ENCODE peak calls at places on chromosomes 7 and 10, in ten cellular contexts. D is CD8-positive, alpha-beta T cell; F is lower leg skin; G is cardiac muscle cell; E is epithelial cell of esophagus; V is MCF 10A; X is fibroblast of villous mesenchyme; Y is WTC11; K is heart right ventricle; S is left ventricle myocardium inferior. O is an unnamed sample.

GRCh38 chr10:110803830-110804338 is 67.8 kb upstream of the PDCD4 start:
- DNase-seq in D (peak), F (no peak), G (peak), E (peak), V (peak), X (peak), Y (peak), K (peak), S (no peak), O (peak)

GRCh38 chr7:44264221-44264956 is 61.0 kb downstream of the CAMK2B start:
- DNase-seq in D (no peak), F (no peak), G (no peak), E (peak), V (peak), X (no peak), Y (no peak), K (no peak), S (no peak), O (no peak)

GRCh38 chr7:99290980-99291607 is 18.5 kb downstream of the MYH16 start:
- DNase-seq in D (no peak), F (no peak), G (peak), E (no peak), V (no peak), X (peak), Y (no peak), K (no peak), S (no peak), O (no peak)

GRCh38 chr7:84331665-84332064 is 137.1 kb upstream of the SEMA3A start:
- DNase-seq in D (no peak), F (no peak), G (no peak), E (no peak), V (no peak), X (no peak), Y (no peak), K (no peak), S (no peak), O (no peak)

GRCh38 chr7:5661941-5662340 is 119.5 kb downstream of the RNF216 start:
- DNase-seq in D (peak), F (no peak), G (no peak), E (no peak), V (no peak), X (no peak), Y (no peak), K (no peak), S (no peak), O (peak)

GRCh38 chr7:149028346-149029109 is at the start of gene PDIA4:
- DNase-seq in D (peak), F (peak), G (peak), E (peak), V (peak), X (peak), Y (peak), K (peak), S (peak), O (peak)

GRCh38 chr10:35339946-35340345 is 3.6 kb downstream of the CCNY start:
- DNase-seq in D (no peak), F (no peak), G (no peak), E (peak), V (peak), X (no peak), Y (no peak), K (no peak), S (no peak), O (no peak)

GRCh38 chr10:8908013-8908412 is 853.5 kb downstream of the GATA3 start:
- DNase-seq in D (no peak), F (no peak), G (no peak), E (no peak), V (no peak), X (no peak), Y (peak), K (no peak), S (no peak), O (no peak)

GRCh38 chr10:114181971-114182370 is 2.8 kb downstream of the TDRD1 start:
- DNase-seq in D (no peak), F (no peak), G (no peak), E (no peak), V (no peak), X (no peak), Y (no peak), K (peak), S (peak), O (no peak)

GRCh38 chr10:69888882-69889584 is 87.3 kb downstream of the COL13A1 start:
- DNase-seq in D (no peak), F (no peak), G (no peak), E (no peak), V (no peak), X (no peak), Y (no peak), K (no peak), S (no peak), O (no peak)

GRCh38 chr7:47610506-47611044 is 28.7 kb upstream of the TNS3 start:
- DNase-seq in D (no peak), F (no peak), G (peak), E (no peak), V (peak), X (peak), Y (no peak), K (no peak), S (no peak), O (no peak)

GRCh38 chr10:102675887-102676616 is 31.8 kb downstream of the TRIM8 start:
- DNase-seq in D (no peak), F (no peak), G (peak), E (peak), V (no peak), X (peak), Y (no peak), K (no peak), S (no peak), O (peak)

GRCh38 chr7:91941450-91941849 is 788 bp downstream of the AKAP9 start:
- DNase-seq in D (peak), F (no peak), G (peak), E (peak), V (peak), X (peak), Y (no peak), K (peak), S (peak), O (peak)

GRCh38 chr7:30177186-30177585 is 42.4 kb downstream of the MTURN start:
- DNase-seq in D (no peak), F (peak), G (no peak), E (no peak), V (no peak), X (no peak), Y (no peak), K (no peak), S (no peak), O (no peak)

GRCh38 chr10:3931224-3931623 is 146.2 kb upstream of the KLF6 start:
- DNase-seq in D (no peak), F (peak), G (no peak), E (no peak), V (no peak), X (no peak), Y (no peak), K (no peak), S (no peak), O (no peak)

GRCh38 chr7:95104739-95105138 is 197.3 kb downstream of the PPP1R9A start:
- DNase-seq in D (no peak), F (no peak), G (no peak), E (peak), V (peak), X (peak), Y (no peak), K (no peak), S (no peak), O (no peak)

GRCh38 chr7:105787793-105788192 is 88.6 kb downstream of the ATXN7L1 start:
- DNase-seq in D (no peak), F (no peak), G (no peak), E (no peak), V (no peak), X (no peak), Y (no peak), K (no peak), S (no peak), O (no peak)

GRCh38 chr10:87093461-87094372 is 926 bp downstream of the GLUD1 start:
- DNase-seq in D (peak), F (peak), G (peak), E (peak), V (peak), X (peak), Y (peak), K (peak), S (peak), O (peak)

GRCh38 chr7:147999962-148000361 is 590.6 kb upstream of the C7orf33 start:
- DNase-seq in D (no peak), F (no peak), G (no peak), E (no peak), V (no peak), X (no peak), Y (no peak), K (no peak), S (no peak), O (no peak)

DNA sequence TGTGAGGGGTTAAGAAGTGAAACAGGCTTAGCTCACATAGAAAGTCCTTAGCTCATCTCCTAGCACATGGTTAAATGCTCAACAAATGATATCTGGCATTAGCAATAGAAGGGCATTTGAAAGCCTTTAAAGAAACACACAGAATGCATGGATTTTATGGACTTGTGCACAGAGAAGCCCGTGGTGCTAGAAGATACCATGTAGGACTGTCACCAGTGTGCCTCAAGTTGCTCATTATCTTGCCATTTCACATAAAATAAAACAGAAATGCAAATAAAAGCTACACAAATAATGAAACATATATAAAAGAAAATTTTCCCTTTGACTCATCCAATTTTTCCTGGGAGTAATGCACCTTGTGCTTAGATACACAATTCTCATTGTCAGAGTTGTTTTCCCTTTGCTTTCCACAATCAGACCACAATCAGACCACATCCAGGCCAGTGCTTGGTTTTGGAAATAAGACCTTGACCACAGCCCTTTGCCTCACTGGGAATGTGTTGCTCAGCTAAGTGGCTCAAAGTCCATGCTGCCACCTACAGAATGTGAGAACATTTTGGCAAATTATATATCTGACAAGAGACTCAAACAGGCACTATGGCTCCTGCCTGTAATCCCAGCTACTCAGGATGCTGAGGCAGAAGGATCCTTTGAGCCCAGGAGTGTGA is 9.5 kb upstream of the WDR11 start:
- DNase-seq in D (no peak), F (no peak), G (peak), E (no peak), V (no peak), X (peak), Y (no peak), K (no peak), S (no peak), O (no peak)
- TF ChIP-seq CTCF in D (no peak), F (no peak), G (no peak), E (no peak), V (no peak), X (no peak), Y (no peak), K (no peak), S (no peak), O (no peak)

GRCh38 chr7:80135306-80136104 is 874 bp downstream of the GNAI1 start:
- DNase-seq in D (peak), F (peak), G (peak), E (no peak), V (peak), X (peak), Y (no peak), K (no peak), S (peak), O (peak)

GRCh38 chr7:80136276-80137045 is 1.8 kb downstream of the GNAI1 start:
- DNase-seq in D (no peak), F (no peak), G (peak), E (peak), V (peak), X (peak), Y (no peak), K (no peak), S (no peak), O (no peak)

GRCh38 chr7:80133361-80134104 is 1.1 kb upstream of the GNAI1 start:
- DNase-seq in D (no peak), F (no peak), G (no peak), E (peak), V (peak), X (no peak), Y (no peak), K (no peak), S (no peak), O (no peak)

GRCh38 chr7:80134105-80134535 is 511 bp upstream of the GNAI1 start:
- DNase-seq in D (no peak), F (no peak), G (no peak), E (no peak), V (no peak), X (no peak), Y (no peak), K (no peak), S (no peak), O (no peak)

GRCh38 chr7:80134536-80135305 is at the start of gene GNAI1:
- DNase-seq in D (peak), F (peak), G (peak), E (peak), V (peak), X (peak), Y (peak), K (peak), S (peak), O (peak)
- TF ChIP-seq CTCF in D (peak), F (no peak), G (peak), E (peak), V (peak), X (peak), Y (peak), K (peak), S (peak), O (no peak)

DNA sequence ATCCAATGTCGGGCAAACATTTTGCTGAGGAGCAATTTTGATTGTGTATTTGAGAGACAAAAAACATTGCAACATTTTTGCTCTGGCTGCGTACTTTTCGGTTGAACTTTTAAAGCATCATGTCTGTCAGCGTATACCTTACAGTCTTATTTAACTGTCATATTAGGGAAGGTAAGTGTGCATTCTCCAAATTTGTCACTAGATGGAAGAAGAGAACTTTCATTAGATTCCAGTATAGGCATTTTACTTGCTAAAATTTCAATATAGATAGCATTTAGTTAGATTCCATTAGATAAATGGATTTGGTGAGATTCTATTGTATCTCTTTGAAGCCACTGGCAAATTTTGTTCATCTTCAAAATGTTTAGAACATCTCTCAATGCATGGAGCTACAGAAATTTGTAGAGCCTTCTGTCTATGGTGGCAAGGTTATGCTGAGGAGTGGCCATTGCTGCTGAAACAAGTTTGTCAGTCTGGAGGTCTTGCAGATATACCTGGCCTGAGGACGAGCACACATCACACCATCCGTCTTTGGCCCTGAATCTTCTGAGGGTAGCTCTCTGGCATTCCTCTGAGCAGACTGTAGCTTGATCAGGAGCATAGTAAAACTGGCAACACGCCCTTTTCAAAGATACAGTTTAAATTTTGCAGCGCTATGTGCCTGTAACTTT is 437.5 kb upstream of the MBL2 start:
- DNase-seq in D (no peak), F (no peak), G (peak), E (peak), V (peak), X (no peak), Y (no peak), K (no peak), S (no peak), O (no peak)
- TF ChIP-seq CTCF in D (no peak), F (no peak), G (no peak), E (peak), V (peak), X (no peak), Y (peak), K (peak), S (peak), O (no peak)

DNA sequence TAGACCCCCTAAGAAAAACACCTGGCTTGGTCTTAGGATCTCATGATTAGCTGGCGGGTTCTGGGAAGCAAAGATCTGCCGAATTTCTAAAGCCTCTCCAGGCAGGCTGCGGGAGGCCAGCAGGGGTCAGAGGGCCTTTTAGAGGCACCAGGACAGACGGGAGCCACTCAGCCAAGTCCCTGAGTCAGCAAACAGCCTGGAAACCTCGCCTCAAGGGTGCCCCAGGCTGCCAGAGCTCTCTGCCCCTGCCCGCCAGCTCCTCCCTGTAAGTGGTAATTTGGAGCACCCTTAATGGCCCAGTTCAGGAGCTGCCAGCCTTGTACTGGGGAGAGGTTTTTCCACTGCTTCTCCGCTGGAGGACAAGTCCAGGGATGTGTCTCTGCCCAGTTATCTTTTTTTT is 88.7 kb downstream of the HIP1 start:
- DNase-seq in D (no peak), F (no peak), G (no peak), E (no peak), V (no peak), X (no peak), Y (peak), K (no peak), S (no peak), O (no peak)
- TF ChIP-seq CTCF in D (no peak), F (no peak), G (no peak), E (no peak), V (no peak), X (no peak), Y (no peak), K (no peak), S (no peak), O (no peak)

GRCh38 chr10:50417906-50418697 is 166.8 kb upstream of the ASAH2 start:
- DNase-seq in D (peak), F (peak), G (peak), E (peak), V (peak), X (peak), Y (peak), K (peak), S (peak), O (peak)
- TF ChIP-seq CTCF in D (no peak), F (no peak), G (no peak), E (no peak), V (no peak), X (peak), Y (no peak), K (peak), S (no peak), O (no peak)

GRCh38 chr7:142153400-142153799 is 41.9 kb downstream of the MGAM2 start:
- DNase-seq in D (no peak), F (no peak), G (no peak), E (peak), V (peak), X (no peak), Y (no peak), K (no peak), S (no peak), O (peak)
- TF ChIP-seq CTCF in D (no peak), F (no peak), G (no peak), E (peak), V (no peak), X (no peak), Y (no peak), K (no peak), S (no peak), O (no peak)

O was measured in GM10248.